ENCODE peak calls at places on chromosomes 2 and 18, in eight cellular contexts. A, Z, S, F, Q, G, U and X are unnamed samples.

GRCh38 chr2:45168731-45169338 is 159.6 kb upstream of the SIX2 start:
- DNase-seq in Z (no peak), Q (no peak), G (peak; percentile 6), S (peak; percentile 30), A (peak; percentile 75), F (peak; percentile 20), U (no peak), X (no peak)

GRCh38 chr18:2656237-2657042 is 914 bp downstream of the SMCHD1 start:
- DNase-seq in S (peak; percentile 56), Z (peak; percentile 16), U (peak; percentile 89), Q (peak; percentile 27), A (no peak), F (no peak), G (no peak), X (peak; percentile 75)

GRCh38 chr18:40159141-40160017 is 1795.7 kb upstream of the PIK3C3 start:
- DNase-seq in G (no peak), U (no peak), S (no peak), A (no peak), Z (no peak), F (no peak), Q (no peak), X (no peak)

GRCh38 chr2:48496867-48497266 is 33.1 kb upstream of the STON1 start:
- DNase-seq in G (no peak), Z (no peak), S (no peak), U (no peak), Q (no peak), F (no peak), A (no peak), X (no peak)

GRCh38 chr2:121831841-121832240 is 76.4 kb downstream of the TSN start:
- DNase-seq in U (no peak), S (no peak), Z (no peak), G (no peak), Q (no peak), F (no peak), A (no peak), X (no peak)

GRCh38 chr2:96664366-96664765 is 21.8 kb downstream of the FER1L5 start:
- DNase-seq in A (no peak), Z (no peak), Q (no peak), U (no peak), F (no peak), S (no peak), G (no peak), X (no peak)

GRCh38 chr18:10798727-10799435 is 273.1 kb downstream of the NAPG start:
- DNase-seq in Z (no peak), U (no peak), A (peak; percentile 18), F (no peak), G (no peak), S (no peak), Q (no peak), X (no peak)

GRCh38 chr2:183630964-183631363 is 506.7 kb downstream of the NUP35 start:
- DNase-seq in F (no peak), Q (no peak), Z (no peak), A (no peak), G (no peak), U (no peak), S (no peak), X (no peak)

GRCh38 chr18:57243624-57244179 is 96.8 kb downstream of the BOD1L2 start:
- DNase-seq in A (no peak), Q (no peak), U (no peak), F (no peak), S (no peak), G (no peak), Z (no peak), X (no peak)

GRCh38 chr2:10038123-10038522 is 5.2 kb upstream of the KLF11 start:
- DNase-seq in U (no peak), F (no peak), Z (no peak), Q (no peak), S (no peak), G (no peak), A (no peak), X (no peak)

GRCh38 chr2:48219555-48220436 is 310.2 kb upstream of the STON1 start:
- DNase-seq in S (no peak), F (no peak), A (no peak), U (no peak), Z (no peak), G (no peak), Q (no peak), X (no peak)

GRCh38 chr2:54459037-54459441 is 2.9 kb downstream of the SPTBN1 start:
- DNase-seq in G (no peak), S (no peak), Q (peak; percentile 53), F (no peak), Z (no peak), A (no peak), U (no peak), X (no peak)

GRCh38 chr2:71385008-71385407 is 53.4 kb downstream of the ZNF638 start:
- DNase-seq in S (no peak), A (no peak), F (no peak), G (no peak), U (no peak), Z (no peak), Q (no peak), X (no peak)

GRCh38 chr2:62192811-62193210 is 3.1 kb upstream of the B3GNT2 start:
- DNase-seq in G (no peak), U (no peak), S (no peak), A (no peak), F (no peak), Q (no peak), Z (no peak), X (no peak)

GRCh38 chr2:240720686-240721595 is 29.3 kb downstream of the AQP12A start:
- DNase-seq in G (no peak), Z (no peak), F (no peak), U (peak; percentile 63), A (no peak), S (no peak), Q (no peak), X (no peak)

GRCh38 chr2:240478346-240479110 is 43.1 kb downstream of the GPC1 start:
- DNase-seq in U (no peak), S (no peak), Q (no peak), F (peak; percentile 3), G (no peak), Z (no peak), A (no peak), X (no peak)

GRCh38 chr2:205998601-205999000 is 87.4 kb downstream of the INO80D start:
- DNase-seq in U (no peak), A (no peak), G (no peak), F (no peak), S (no peak), Q (no peak), Z (no peak), X (no peak)

GRCh38 chr2:110120171-110121051 is 4.8 kb upstream of the MALL start:
- DNase-seq in A (no peak), F (no peak), U (peak; percentile 55), Q (no peak), S (peak; percentile 37), Z (no peak), G (no peak), X (no peak)
- TF ChIP-seq CTCF in A (no peak), F (no peak), U (no peak), Q (no peak), S (no peak), Z (no peak), G (no peak), X (no peak)

DNA sequence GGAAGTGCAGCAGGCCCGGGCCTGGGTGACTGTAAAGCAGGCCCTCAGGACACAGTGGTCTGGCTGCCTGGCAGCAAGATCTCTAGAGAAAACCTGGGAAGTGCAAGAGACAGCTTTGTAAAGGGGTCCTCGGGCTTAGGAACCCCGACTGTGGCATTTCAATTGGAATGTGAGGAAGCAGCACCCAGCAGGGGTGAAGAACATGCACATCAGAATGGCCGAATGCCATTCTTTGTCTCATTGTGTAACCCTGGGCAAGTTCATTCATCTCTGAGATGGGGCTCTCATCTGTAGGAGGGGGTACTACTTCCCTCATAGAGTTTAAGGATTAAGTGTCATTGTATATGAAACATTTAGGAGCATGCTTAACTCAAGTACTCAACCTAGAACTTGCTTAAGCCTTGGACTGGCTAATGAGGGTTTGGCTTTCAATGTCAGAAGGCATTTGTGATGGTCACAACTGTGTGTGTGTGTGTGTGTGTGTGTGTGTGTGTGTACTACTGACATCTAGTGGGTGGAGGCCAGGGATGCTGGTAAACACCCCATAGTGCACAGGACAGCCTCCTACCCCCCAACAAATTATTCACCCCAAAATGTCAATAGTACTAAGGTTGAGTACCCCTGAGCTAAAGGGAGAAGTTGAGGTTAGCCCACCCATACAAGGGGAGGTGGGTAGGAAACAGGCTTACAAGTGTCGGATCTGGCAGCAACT is 29.3 kb downstream of the MEX3C start:
- DNase-seq in U (no peak), S (no peak), Z (no peak), Q (no peak), F (no peak), A (no peak), G (no peak), X (no peak)
- TF ChIP-seq CTCF in U (no peak), S (no peak), Z (no peak), Q (no peak), F (peak; percentile 9), A (no peak), G (no peak), X (no peak)

GRCh38 chr2:241777167-241777685 is 604 bp downstream of the GAL3ST2 start:
- DNase-seq in S (no peak), Z (no peak), U (peak; percentile 65), G (no peak), Q (no peak), F (no peak), A (no peak), X (no peak)

GRCh38 chr2:241775223-241776177 is 1.1 kb upstream of the GAL3ST2 start:
- DNase-seq in F (no peak), A (no peak), G (no peak), Z (no peak), U (peak; percentile 61), S (no peak), Q (no peak), X (no peak)

GRCh38 chr2:241777686-241778627 is 1.3 kb downstream of the GAL3ST2 start:
- DNase-seq in A (no peak), Q (no peak), S (no peak), U (peak; percentile 74), Z (no peak), F (no peak), G (no peak), X (no peak)

GRCh38 chr2:241774419-241775222 is 2.0 kb upstream of the GAL3ST2 start:
- DNase-seq in U (peak; percentile 84), Q (no peak), S (no peak), Z (no peak), F (no peak), A (no peak), G (no peak), X (peak; percentile 37)

GRCh38 chr2:241776336-241777166 is at the start of gene GAL3ST2:
- DNase-seq in F (no peak), A (no peak), S (no peak), U (peak; percentile 79), G (no peak), Z (no peak), Q (no peak), X (no peak)
- TF ChIP-seq CTCF in F (no peak), A (no peak), S (no peak), U (no peak), G (no peak), Z (no peak), Q (no peak), X (no peak)

GRCh38 chr2:133680399-133681044 is 112.3 kb upstream of the NCKAP5 start:
- DNase-seq in U (no peak), Z (no peak), F (no peak), S (no peak), A (no peak), G (no peak), Q (no peak), X (no peak)
- TF ChIP-seq CTCF in U (no peak), Z (peak; percentile 36), F (no peak), S (no peak), A (no peak), G (no peak), Q (no peak), X (no peak)